ENCODE peak calls at places on chromosomes 3 and 15, in six cellular contexts. One of them, this sample, is unnamed.

GRCh38 chr3:195041871-195042740 is 228.9 kb downstream of the XXYLT1 start:
- DNase-seq in uterus: no peak
- DNase-seq in CD4-positive, alpha-beta memory T cell: no peak
- DNase-seq in Panc1: no peak
- DNase-seq in RWPE1: no peak
- DNase-seq in breast epithelium: peak
- DNase-seq in this sample: no peak

GRCh38 chr15:50697109-50697797 is 10.7 kb upstream of the TRPM7 start:
- DNase-seq in CD4-positive, alpha-beta memory T cell: no peak
- DNase-seq in breast epithelium: no peak
- DNase-seq in Panc1: no peak
- DNase-seq in uterus: no peak
- DNase-seq in RWPE1: no peak
- DNase-seq in this sample: no peak

GRCh38 chr3:189309400-189309975 is 137.7 kb downstream of the TPRG1 start:
- DNase-seq in Panc1: no peak
- DNase-seq in CD4-positive, alpha-beta memory T cell: no peak
- DNase-seq in uterus: no peak
- DNase-seq in RWPE1: peak
- DNase-seq in breast epithelium: no peak
- DNase-seq in this sample: no peak

GRCh38 chr3:146469206-146470017 is at the start of gene PLSCR2:
- DNase-seq in Panc1: no peak
- DNase-seq in breast epithelium: peak
- DNase-seq in CD4-positive, alpha-beta memory T cell: peak
- DNase-seq in RWPE1: peak
- DNase-seq in uterus: peak
- DNase-seq in this sample: peak

GRCh38 chr3:43503067-43503728 is 118.6 kb downstream of the ANO10 start:
- DNase-seq in Panc1: no peak
- DNase-seq in uterus: no peak
- DNase-seq in breast epithelium: no peak
- DNase-seq in RWPE1: peak
- DNase-seq in CD4-positive, alpha-beta memory T cell: peak
- DNase-seq in this sample: no peak

GRCh38 chr15:71572452-71573053 is 237.8 kb upstream of the NR2E3 start:
- DNase-seq in breast epithelium: no peak
- DNase-seq in RWPE1: peak
- DNase-seq in Panc1: no peak
- DNase-seq in uterus: peak
- DNase-seq in CD4-positive, alpha-beta memory T cell: no peak
- DNase-seq in this sample: no peak

GRCh38 chr3:9151240-9151639 is 98.2 kb downstream of the SRGAP3 start:
- DNase-seq in breast epithelium: no peak
- DNase-seq in uterus: no peak
- DNase-seq in CD4-positive, alpha-beta memory T cell: no peak
- DNase-seq in RWPE1: no peak
- DNase-seq in Panc1: no peak
- DNase-seq in this sample: no peak

GRCh38 chr3:21466491-21466890 is 284.5 kb downstream of the ZNF385D start:
- DNase-seq in RWPE1: no peak
- DNase-seq in CD4-positive, alpha-beta memory T cell: no peak
- DNase-seq in breast epithelium: no peak
- DNase-seq in uterus: no peak
- DNase-seq in Panc1: no peak
- DNase-seq in this sample: no peak

GRCh38 chr3:134839422-134839821 is 44.4 kb downstream of the EPHB1 start:
- DNase-seq in RWPE1: no peak
- DNase-seq in CD4-positive, alpha-beta memory T cell: no peak
- DNase-seq in uterus: no peak
- DNase-seq in breast epithelium: no peak
- DNase-seq in Panc1: no peak
- DNase-seq in this sample: no peak

GRCh38 chr3:15097889-15098288 is 1.1 kb downstream of the RBSN start:
- DNase-seq in breast epithelium: no peak
- DNase-seq in CD4-positive, alpha-beta memory T cell: peak
- DNase-seq in Panc1: no peak
- DNase-seq in uterus: no peak
- DNase-seq in RWPE1: no peak
- DNase-seq in this sample: no peak

GRCh38 chr3:150239764-150240163 is 168.3 kb upstream of the TSC22D2 start:
- DNase-seq in uterus: no peak
- DNase-seq in breast epithelium: no peak
- DNase-seq in Panc1: no peak
- DNase-seq in CD4-positive, alpha-beta memory T cell: no peak
- DNase-seq in RWPE1: no peak
- DNase-seq in this sample: no peak

GRCh38 chr3:22632566-22632965 is 570.6 kb upstream of the UBE2E2 start:
- DNase-seq in CD4-positive, alpha-beta memory T cell: no peak
- DNase-seq in uterus: no peak
- DNase-seq in breast epithelium: no peak
- DNase-seq in RWPE1: no peak
- DNase-seq in Panc1: no peak
- DNase-seq in this sample: no peak

GRCh38 chr3:99674086-99674789 is 35.8 kb downstream of the COL8A1 start:
- DNase-seq in uterus: no peak
- DNase-seq in RWPE1: no peak
- DNase-seq in Panc1: no peak
- DNase-seq in breast epithelium: no peak
- DNase-seq in CD4-positive, alpha-beta memory T cell: no peak
- DNase-seq in this sample: no peak

DNA sequence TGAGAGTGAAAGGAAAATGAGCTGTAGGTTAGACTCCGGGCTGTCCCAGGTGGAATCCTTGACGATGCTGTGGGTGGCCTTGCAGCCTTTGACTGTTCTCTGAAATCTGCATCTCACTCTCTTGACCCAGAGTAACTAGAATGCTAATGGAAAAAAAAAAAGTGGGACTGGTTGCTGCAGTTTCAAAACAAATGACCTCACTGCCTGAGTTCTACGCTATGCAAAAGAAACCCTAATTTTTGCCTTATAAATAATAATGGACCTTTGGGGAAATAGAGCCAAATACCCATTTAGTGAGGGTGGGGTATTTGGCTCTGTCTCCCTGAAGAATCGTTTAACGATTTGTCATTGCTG is 309.7 kb upstream of the C2CD4B start:
- DNase-seq in CD4-positive, alpha-beta memory T cell: no peak
- DNase-seq in Panc1: no peak
- DNase-seq in RWPE1: no peak
- DNase-seq in uterus: no peak
- DNase-seq in breast epithelium: no peak
- DNase-seq in this sample: no peak
- H3K27ac ChIP-seq in CD4-positive, alpha-beta memory T cell: no peak
- H3K27ac ChIP-seq in Panc1: no peak
- H3K27ac ChIP-seq in RWPE1: no peak
- H3K27ac ChIP-seq in uterus: peak
- H3K27ac ChIP-seq in breast epithelium: no peak
- H3K27ac ChIP-seq in this sample: no peak

GRCh38 chr3:156488771-156489170 is 66.1 kb downstream of the SSR3 start:
- DNase-seq in breast epithelium: no peak
- DNase-seq in CD4-positive, alpha-beta memory T cell: no peak
- DNase-seq in RWPE1: no peak
- DNase-seq in uterus: no peak
- DNase-seq in Panc1: no peak
- DNase-seq in this sample: no peak
- H3K27ac ChIP-seq in breast epithelium: no peak
- H3K27ac ChIP-seq in CD4-positive, alpha-beta memory T cell: no peak
- H3K27ac ChIP-seq in RWPE1: no peak
- H3K27ac ChIP-seq in uterus: peak
- H3K27ac ChIP-seq in Panc1: no peak
- H3K27ac ChIP-seq in this sample: no peak

GRCh38 chr3:127529346-127530188 is 61.0 kb downstream of the TPRA1 start:
- DNase-seq in uterus: no peak
- DNase-seq in breast epithelium: no peak
- DNase-seq in Panc1: no peak
- DNase-seq in RWPE1: no peak
- DNase-seq in CD4-positive, alpha-beta memory T cell: no peak
- DNase-seq in this sample: no peak
- H3K27ac ChIP-seq in uterus: no peak
- H3K27ac ChIP-seq in breast epithelium: no peak
- H3K27ac ChIP-seq in Panc1: no peak
- H3K27ac ChIP-seq in RWPE1: no peak
- H3K27ac ChIP-seq in CD4-positive, alpha-beta memory T cell: no peak
- H3K27ac ChIP-seq in this sample: no peak

DNA sequence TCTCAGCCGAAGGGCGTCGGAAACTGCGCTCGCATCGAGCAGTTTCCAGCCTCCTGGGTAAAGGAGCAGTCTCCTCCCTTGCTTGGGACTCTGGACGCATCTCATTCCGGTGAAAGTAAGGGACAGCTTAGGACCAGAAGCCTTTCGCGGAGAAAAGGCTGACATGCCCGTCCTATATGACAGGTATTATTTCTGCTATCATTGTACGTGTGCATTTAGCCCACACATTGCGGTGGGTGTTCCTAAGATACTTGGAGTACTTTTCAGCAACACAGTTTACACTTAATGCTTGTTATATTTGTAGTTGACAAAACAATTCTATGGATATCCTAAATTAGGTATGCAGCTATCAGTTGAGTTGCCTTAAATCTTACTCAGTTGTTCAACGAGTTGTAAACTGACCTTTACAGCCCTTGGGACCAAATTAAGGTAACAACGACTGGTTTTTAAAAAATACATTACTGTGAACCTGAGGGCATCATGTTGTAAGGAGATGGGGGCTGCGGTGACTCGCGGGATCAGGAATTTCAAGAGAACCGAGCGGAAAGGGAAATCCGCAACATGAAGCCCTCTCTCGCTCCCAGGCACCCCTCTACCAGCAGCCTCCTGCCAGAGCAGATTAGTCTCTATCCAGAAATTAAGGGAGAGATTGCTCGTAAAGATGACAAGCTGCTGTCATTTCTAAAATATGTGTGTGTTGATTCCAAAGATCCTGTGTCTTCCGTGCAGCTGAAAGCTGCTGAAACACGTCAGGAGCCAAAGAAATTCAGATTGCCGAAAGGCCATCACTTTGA is 632 bp upstream of the COPS2 start:
- DNase-seq in RWPE1: peak
- DNase-seq in uterus: no peak
- DNase-seq in Panc1: no peak
- DNase-seq in CD4-positive, alpha-beta memory T cell: no peak
- DNase-seq in breast epithelium: no peak
- DNase-seq in this sample: peak
- H3K27ac ChIP-seq in RWPE1: peak
- H3K27ac ChIP-seq in uterus: peak
- H3K27ac ChIP-seq in Panc1: peak
- H3K27ac ChIP-seq in CD4-positive, alpha-beta memory T cell: peak
- H3K27ac ChIP-seq in breast epithelium: peak
- H3K27ac ChIP-seq in this sample: peak

GRCh38 chr15:38187646-38188313 is 64.9 kb upstream of the SPRED1 start:
- DNase-seq in uterus: no peak
- DNase-seq in Panc1: no peak
- DNase-seq in RWPE1: no peak
- DNase-seq in breast epithelium: no peak
- DNase-seq in CD4-positive, alpha-beta memory T cell: no peak
- DNase-seq in this sample: no peak

GRCh38 chr15:38192496-38192895 is 60.1 kb upstream of the SPRED1 start:
- DNase-seq in uterus: no peak
- DNase-seq in breast epithelium: no peak
- DNase-seq in RWPE1: no peak
- DNase-seq in Panc1: no peak
- DNase-seq in CD4-positive, alpha-beta memory T cell: no peak
- DNase-seq in this sample: no peak

GRCh38 chr15:38193496-38193895 is 59.1 kb upstream of the SPRED1 start:
- DNase-seq in Panc1: no peak
- DNase-seq in CD4-positive, alpha-beta memory T cell: no peak
- DNase-seq in uterus: no peak
- DNase-seq in breast epithelium: no peak
- DNase-seq in RWPE1: no peak
- DNase-seq in this sample: no peak

GRCh38 chr15:38189651-38190280 is 62.9 kb upstream of the SPRED1 start:
- DNase-seq in CD4-positive, alpha-beta memory T cell: no peak
- DNase-seq in breast epithelium: no peak
- DNase-seq in Panc1: no peak
- DNase-seq in RWPE1: peak
- DNase-seq in uterus: no peak
- DNase-seq in this sample: no peak

GRCh38 chr15:38190501-38190900 is 62.1 kb upstream of the SPRED1 start:
- DNase-seq in uterus: no peak
- DNase-seq in Panc1: no peak
- DNase-seq in breast epithelium: no peak
- DNase-seq in RWPE1: peak
- DNase-seq in CD4-positive, alpha-beta memory T cell: no peak
- DNase-seq in this sample: no peak
- H3K27ac ChIP-seq in uterus: no peak
- H3K27ac ChIP-seq in Panc1: no peak
- H3K27ac ChIP-seq in breast epithelium: no peak
- H3K27ac ChIP-seq in RWPE1: no peak
- H3K27ac ChIP-seq in CD4-positive, alpha-beta memory T cell: no peak
- H3K27ac ChIP-seq in this sample: no peak